ENCODE peak calls at places on chromosomes 7 and 10, in five cellular contexts. One of them, this sample, is unnamed.
A peak's percentile ranks its signal among the peaks of the same experiment; 100 is the strongest.

GRCh38 chr10:11667756-11668155 is 56.3 kb upstream of the USP6NL start:
- DNase-seq in EH: no peak
- DNase-seq in GM13977: no peak
- DNase-seq in neural progenitor cell: no peak
- DNase-seq in LHCN-M2: no peak
- DNase-seq in this sample: no peak

GRCh38 chr10:114647545-114648138 is 10.4 kb downstream of the ABLIM1 start:
- DNase-seq in EH: peak; percentile 31
- DNase-seq in GM13977: no peak
- DNase-seq in neural progenitor cell: no peak
- DNase-seq in LHCN-M2: peak; percentile 59
- DNase-seq in this sample: no peak

GRCh38 chr10:100890696-100891271 is 22.0 kb upstream of the SLF2 start:
- DNase-seq in EH: peak; percentile 98
- DNase-seq in GM13977: no peak
- DNase-seq in neural progenitor cell: no peak
- DNase-seq in LHCN-M2: peak; percentile 100
- DNase-seq in this sample: no peak

GRCh38 chr7:151138541-151138910 is 29.0 kb downstream of the GBX1 start:
- DNase-seq in EH: no peak
- DNase-seq in GM13977: peak; percentile 30
- DNase-seq in neural progenitor cell: peak; percentile 79
- DNase-seq in LHCN-M2: no peak
- DNase-seq in this sample: no peak

GRCh38 chr10:90326498-90327267 is 531.2 kb downstream of the HTR7 start:
- DNase-seq in EH: peak; percentile 71
- DNase-seq in GM13977: no peak
- DNase-seq in neural progenitor cell: no peak
- DNase-seq in LHCN-M2: peak; percentile 43
- DNase-seq in this sample: no peak

GRCh38 chr10:95840121-95840520 is 67.7 kb upstream of the CC2D2B start:
- DNase-seq in EH: peak; percentile 36
- DNase-seq in GM13977: no peak
- DNase-seq in neural progenitor cell: no peak
- DNase-seq in LHCN-M2: no peak
- DNase-seq in this sample: no peak

GRCh38 chr10:96830511-96831199 is 1.4 kb upstream of the LCOR start:
- DNase-seq in EH: peak; percentile 64
- DNase-seq in GM13977: peak; percentile 76
- DNase-seq in neural progenitor cell: peak; percentile 73
- DNase-seq in LHCN-M2: peak; percentile 57
- DNase-seq in this sample: peak; percentile 67

GRCh38 chr7:152435384-152436278 is at the start of gene KMT2C:
- DNase-seq in EH: peak; percentile 53
- DNase-seq in GM13977: peak; percentile 81
- DNase-seq in neural progenitor cell: peak; percentile 81
- DNase-seq in LHCN-M2: peak; percentile 46
- DNase-seq in this sample: no peak

GRCh38 chr10:106467506-106467905 is 697.0 kb downstream of the SORCS1 start:
- DNase-seq in EH: peak; percentile 35
- DNase-seq in GM13977: no peak
- DNase-seq in neural progenitor cell: no peak
- DNase-seq in LHCN-M2: no peak
- DNase-seq in this sample: no peak

GRCh38 chr7:132581431-132581830 is 5.2 kb upstream of the PLXNA4 start:
- DNase-seq in EH: no peak
- DNase-seq in GM13977: no peak
- DNase-seq in neural progenitor cell: no peak
- DNase-seq in LHCN-M2: no peak
- DNase-seq in this sample: no peak

GRCh38 chr10:86599729-86600128 is 54.6 kb upstream of the OPN4 start:
- DNase-seq in EH: no peak
- DNase-seq in GM13977: no peak
- DNase-seq in neural progenitor cell: peak; percentile 28
- DNase-seq in LHCN-M2: no peak
- DNase-seq in this sample: peak; percentile 47

GRCh38 chr7:13920053-13920697 is 69.3 kb downstream of the ETV1 start:
- DNase-seq in EH: peak; percentile 99
- DNase-seq in GM13977: no peak
- DNase-seq in neural progenitor cell: peak; percentile 93
- DNase-seq in LHCN-M2: peak; percentile 100
- DNase-seq in this sample: no peak

GRCh38 chr10:103632247-103632642 is 138.7 kb downstream of the NEURL1 start:
- DNase-seq in EH: no peak
- DNase-seq in GM13977: no peak
- DNase-seq in neural progenitor cell: no peak
- DNase-seq in LHCN-M2: no peak
- DNase-seq in this sample: no peak

GRCh38 chr10:43047288-43047970 is 29.4 kb upstream of the RET start:
- DNase-seq in EH: no peak
- DNase-seq in GM13977: no peak
- DNase-seq in neural progenitor cell: no peak
- DNase-seq in LHCN-M2: no peak
- DNase-seq in this sample: no peak

GRCh38 chr7:98107313-98107691 is 640 bp downstream of the LMTK2 start:
- DNase-seq in EH: peak; percentile 22
- DNase-seq in GM13977: no peak
- DNase-seq in neural progenitor cell: peak; percentile 57
- DNase-seq in LHCN-M2: no peak
- DNase-seq in this sample: no peak

GRCh38 chr10:121497513-121497912 is 100.7 kb downstream of the FGFR2 start:
- DNase-seq in EH: no peak
- DNase-seq in GM13977: no peak
- DNase-seq in neural progenitor cell: no peak
- DNase-seq in LHCN-M2: no peak
- DNase-seq in this sample: no peak

GRCh38 chr7:83072576-83073517 is 89.8 kb downstream of the PCLO start:
- DNase-seq in EH: no peak
- DNase-seq in GM13977: no peak
- DNase-seq in neural progenitor cell: no peak
- DNase-seq in LHCN-M2: no peak
- DNase-seq in this sample: no peak

GRCh38 chr10:44186150-44186549 is 198.7 kb downstream of the CXCL12 start:
- DNase-seq in EH: peak; percentile 58
- DNase-seq in GM13977: no peak
- DNase-seq in neural progenitor cell: no peak
- DNase-seq in LHCN-M2: no peak
- DNase-seq in this sample: no peak

GRCh38 chr10:92068900-92069299 is 145.3 kb downstream of the BTAF1 start:
- DNase-seq in EH: peak; percentile 59
- DNase-seq in GM13977: no peak
- DNase-seq in neural progenitor cell: no peak
- DNase-seq in LHCN-M2: no peak
- DNase-seq in this sample: no peak

GRCh38 chr10:37535459-37536246 is 321.8 kb downstream of the ZNF248 start:
- DNase-seq in EH: no peak
- DNase-seq in GM13977: no peak
- DNase-seq in neural progenitor cell: peak; percentile 58
- DNase-seq in LHCN-M2: peak; percentile 58
- DNase-seq in this sample: no peak

GRCh38 chr7:90817846-90818245 is 221.7 kb downstream of the CDK14 start:
- DNase-seq in EH: no peak
- DNase-seq in GM13977: no peak
- DNase-seq in neural progenitor cell: peak; percentile 51
- DNase-seq in LHCN-M2: no peak
- DNase-seq in this sample: no peak

GRCh38 chr7:90681336-90682019 is 85.4 kb downstream of the CDK14 start:
- DNase-seq in EH: peak; percentile 16
- DNase-seq in GM13977: no peak
- DNase-seq in neural progenitor cell: no peak
- DNase-seq in LHCN-M2: peak; percentile 25
- DNase-seq in this sample: no peak

GRCh38 chr7:90965211-90965610 is 299.0 kb upstream of the FZD1 start:
- DNase-seq in EH: no peak
- DNase-seq in GM13977: no peak
- DNase-seq in neural progenitor cell: no peak
- DNase-seq in LHCN-M2: peak; percentile 23
- DNase-seq in this sample: no peak

GRCh38 chr10:31528834-31529233 is 209.8 kb downstream of the ZEB1 start:
- DNase-seq in EH: no peak
- DNase-seq in GM13977: no peak
- DNase-seq in neural progenitor cell: no peak
- DNase-seq in LHCN-M2: no peak
- DNase-seq in this sample: no peak

GRCh38 chr10:31004611-31005193 is 27.0 kb downstream of the ZNF438 start:
- DNase-seq in EH: peak; percentile 90
- DNase-seq in GM13977: no peak
- DNase-seq in neural progenitor cell: no peak
- DNase-seq in LHCN-M2: peak; percentile 76
- DNase-seq in this sample: no peak

GRCh38 chr7:102424129-102424551 is 9.2 kb upstream of the ORAI2 start:
- DNase-seq in EH: no peak
- DNase-seq in GM13977: no peak
- DNase-seq in neural progenitor cell: no peak
- DNase-seq in LHCN-M2: no peak
- DNase-seq in this sample: no peak

GRCh38 chr10:76296885-76297775 is 865.7 kb downstream of the LRMDA start:
- DNase-seq in EH: no peak
- DNase-seq in GM13977: no peak
- DNase-seq in neural progenitor cell: no peak
- DNase-seq in LHCN-M2: no peak
- DNase-seq in this sample: no peak

GRCh38 chr7:144256112-144256511 is 8.5 kb downstream of the OR2A7 start:
- DNase-seq in EH: no peak
- DNase-seq in GM13977: no peak
- DNase-seq in neural progenitor cell: peak; percentile 1
- DNase-seq in LHCN-M2: peak; percentile 1
- DNase-seq in this sample: no peak

GRCh38 chr7:101699399-101699798 is 70.3 kb upstream of the MYL10 start:
- DNase-seq in EH: no peak
- DNase-seq in GM13977: no peak
- DNase-seq in neural progenitor cell: no peak
- DNase-seq in LHCN-M2: no peak
- DNase-seq in this sample: no peak

GRCh38 chr10:67043041-67043440 is 117.2 kb downstream of the LRRTM3 start:
- DNase-seq in EH: no peak
- DNase-seq in GM13977: no peak
- DNase-seq in neural progenitor cell: no peak
- DNase-seq in LHCN-M2: no peak
- DNase-seq in this sample: no peak

GRCh38 chr7:23966941-23967340 is 256.9 kb downstream of the STK31 start:
- DNase-seq in EH: peak; percentile 70
- DNase-seq in GM13977: no peak
- DNase-seq in neural progenitor cell: no peak
- DNase-seq in LHCN-M2: peak; percentile 76
- DNase-seq in this sample: no peak

GRCh38 chr10:49332768-49333167 is 33.8 kb downstream of the C10orf71 start:
- DNase-seq in EH: no peak
- DNase-seq in GM13977: no peak
- DNase-seq in neural progenitor cell: no peak
- DNase-seq in LHCN-M2: no peak
- DNase-seq in this sample: no peak

GRCh38 chr7:146115665-146116451 is 743 bp upstream of the CNTNAP2 start:
- DNase-seq in EH: peak; percentile 46
- DNase-seq in GM13977: peak; percentile 52
- DNase-seq in neural progenitor cell: peak; percentile 96
- DNase-seq in LHCN-M2: no peak
- DNase-seq in this sample: no peak

GRCh38 chr7:115008465-115009114 is 86.7 kb downstream of the MDFIC start:
- DNase-seq in EH: no peak
- DNase-seq in GM13977: no peak
- DNase-seq in neural progenitor cell: no peak
- DNase-seq in LHCN-M2: peak; percentile 83
- DNase-seq in this sample: no peak

GRCh38 chr10:71331736-71332135 is 12.7 kb downstream of the SLC29A3 start:
- DNase-seq in EH: no peak
- DNase-seq in GM13977: no peak
- DNase-seq in neural progenitor cell: no peak
- DNase-seq in LHCN-M2: no peak
- DNase-seq in this sample: no peak

GRCh38 chr10:61565819-61566560 is 96.7 kb upstream of the CABCOCO1 start:
- DNase-seq in EH: no peak
- DNase-seq in GM13977: no peak
- DNase-seq in neural progenitor cell: no peak
- DNase-seq in LHCN-M2: no peak
- DNase-seq in this sample: no peak

GRCh38 chr10:4849555-4850242 is 23.7 kb downstream of the AKR1E2 start:
- DNase-seq in EH: peak; percentile 90
- DNase-seq in GM13977: peak; percentile 73
- DNase-seq in neural progenitor cell: peak; percentile 94
- DNase-seq in LHCN-M2: peak; percentile 96
- DNase-seq in this sample: peak; percentile 37

GRCh38 chr10:48792687-48793096 is 108.0 kb downstream of the WDFY4 start:
- DNase-seq in EH: peak; percentile 75
- DNase-seq in GM13977: no peak
- DNase-seq in neural progenitor cell: no peak
- DNase-seq in LHCN-M2: peak; percentile 19
- DNase-seq in this sample: no peak

This sample was measured in GM12878.